ENCODE peak calls at places on chromosome 11, in eight cellular contexts. F is spleen; X is epithelial cell of esophagus; M is ovary; J is H9; C is HFF-Myc; P is natural killer cell; N is activated CD8-positive, alpha-beta T cell treated with anti-CD3 and anti-CD28 coated beads for 36 hours. R is an unnamed sample.

GRCh38 chr11:7575841-7576451 is 62.1 kb downstream of the PPFIBP2 start:
- DNase-seq in P (no peak), N (peak; percentile 25), M (peak; percentile 36), F (no peak), X (peak; percentile 61), J (peak; percentile 43), C (no peak), R (no peak)

GRCh38 chr11:102050927-102051575 is 3.8 kb downstream of the CFAP300 start:
- DNase-seq in N (no peak), F (no peak), X (no peak), C (no peak), M (no peak), J (no peak), P (no peak), R (no peak)

GRCh38 chr11:78991681-78992080 is 417.0 kb upstream of the NARS2 start:
- DNase-seq in M (no peak), N (no peak), C (no peak), J (no peak), P (no peak), X (no peak), F (no peak), R (no peak)

GRCh38 chr11:120304526-120304925 is 20.6 kb upstream of the TLCD5 start:
- DNase-seq in M (no peak), F (no peak), N (no peak), C (no peak), P (no peak), X (peak; percentile 85), J (no peak), R (no peak)

GRCh38 chr11:19347911-19348310 is 107.2 kb upstream of the E2F8 start:
- DNase-seq in X (no peak), P (no peak), J (no peak), F (no peak), C (no peak), M (no peak), N (no peak), R (no peak)

GRCh38 chr11:59173080-59173963 is 1.4 kb downstream of the DTX4 start:
- DNase-seq in P (no peak), F (peak; percentile 86), M (peak; percentile 50), X (peak; percentile 48), N (no peak), C (no peak), J (peak; percentile 71), R (no peak)

GRCh38 chr11:699116-699508 is 3.5 kb downstream of the TMEM80 start:
- DNase-seq in N (no peak), F (no peak), X (no peak), P (no peak), M (no peak), C (no peak), J (no peak), R (no peak)

GRCh38 chr11:20658135-20658534 is 11.3 kb upstream of the NELL1 start:
- DNase-seq in N (no peak), C (no peak), F (no peak), J (no peak), X (peak; percentile 15), M (no peak), P (no peak), R (no peak)

GRCh38 chr11:57649826-57650738 is at the start of gene YPEL4:
- DNase-seq in P (peak; percentile 64), M (peak; percentile 81), C (no peak), J (peak; percentile 83), X (peak; percentile 75), N (peak; percentile 78), F (peak; percentile 81), R (no peak)

GRCh38 chr11:66626926-66627325 is 10.5 kb downstream of the RBM14 start:
- DNase-seq in N (no peak), C (no peak), F (no peak), X (no peak), P (no peak), J (no peak), M (no peak), R (no peak)

GRCh38 chr11:118148877-118149276 is 3.7 kb downstream of the SCN4B start:
- DNase-seq in M (no peak), J (no peak), P (no peak), N (no peak), X (no peak), C (no peak), F (no peak), R (no peak)

GRCh38 chr11:108906329-108906728 is 241.5 kb downstream of the DDX10 start:
- DNase-seq in F (no peak), N (no peak), P (no peak), X (peak; percentile 67), C (peak; percentile 61), M (no peak), J (no peak), R (no peak)

GRCh38 chr11:77091146-77091940 is 11.3 kb upstream of the OMP start:
- DNase-seq in C (no peak), J (peak; percentile 91), M (peak; percentile 83), F (peak; percentile 90), P (peak; percentile 76), N (peak; percentile 92), X (peak; percentile 83), R (peak; percentile 90)

GRCh38 chr11:119055901-119056300 is 1.1 kb downstream of the HYOU1 start:
- DNase-seq in M (no peak), C (no peak), X (peak; percentile 42), N (peak; percentile 30), J (no peak), P (no peak), F (no peak), R (no peak)

GRCh38 chr11:99275521-99275920 is 254.8 kb downstream of the CNTN5 start:
- DNase-seq in N (no peak), M (no peak), F (no peak), X (no peak), C (no peak), J (no peak), P (no peak), R (no peak)

GRCh38 chr11:113994077-113994954 is 19.4 kb downstream of the HTR3A start:
- DNase-seq in M (no peak), F (peak; percentile 73), X (peak; percentile 7), P (peak; percentile 32), C (no peak), N (peak; percentile 40), J (peak; percentile 50), R (no peak)

DNA sequence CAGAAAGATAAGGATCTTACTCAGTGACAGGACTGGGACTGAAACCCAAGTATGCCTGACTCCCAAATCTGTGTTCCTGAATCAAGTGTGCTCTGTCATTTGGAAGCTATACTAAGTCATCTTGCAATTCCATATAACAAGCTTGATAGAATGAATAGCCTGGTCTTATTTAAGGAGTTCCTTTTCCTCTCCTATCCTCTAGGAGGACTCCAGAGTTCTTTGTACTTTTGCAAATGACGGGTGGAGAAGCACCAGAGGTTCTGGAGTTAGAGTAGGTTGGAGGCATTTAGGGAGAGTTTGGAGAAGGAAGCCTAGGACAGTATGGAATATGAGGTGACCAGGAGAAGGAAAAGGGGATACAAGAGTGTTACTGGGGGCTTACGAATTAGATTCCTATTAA is 92.9 kb upstream of the RCN1 start:
- DNase-seq in P (no peak), X (no peak), N (no peak), C (no peak), F (no peak), J (no peak), M (no peak), R (no peak)
- TF ChIP-seq CTCF in P (no peak), X (no peak), N (no peak), C (no peak), F (no peak), J (peak; percentile 37), M (no peak), R (no peak)

DNA sequence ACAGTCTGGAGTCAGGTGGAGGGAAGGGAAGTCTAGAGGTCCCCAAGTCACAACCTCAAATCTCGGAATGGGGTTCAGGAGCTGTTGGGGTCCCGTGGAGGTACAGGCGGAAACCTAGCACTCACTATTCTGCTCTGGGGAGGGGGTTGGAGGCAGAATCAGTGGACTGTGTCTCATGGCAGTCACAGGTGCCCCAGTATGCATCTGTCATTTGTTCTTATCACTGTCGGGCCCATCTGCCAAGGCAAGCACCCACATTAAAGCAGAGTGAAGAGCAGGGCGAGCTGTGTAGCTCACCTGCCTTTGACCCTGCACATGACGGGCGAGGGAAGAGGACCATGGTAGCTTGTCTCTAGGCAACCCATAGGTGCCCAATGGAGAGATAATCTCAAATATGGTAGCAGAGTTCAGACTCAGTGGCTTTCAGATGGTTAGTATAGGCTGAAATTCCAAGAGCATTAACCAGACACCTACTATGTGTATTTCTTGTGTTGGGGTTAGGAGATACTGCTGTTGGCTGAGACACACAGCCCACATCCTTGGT is 29.8 kb downstream of the KCNQ1OT1 start:
- DNase-seq in C (no peak), J (peak; percentile 17), M (no peak), F (no peak), P (no peak), N (no peak), X (no peak), R (no peak)
- TF ChIP-seq CTCF in C (no peak), J (no peak), M (no peak), F (no peak), P (no peak), N (no peak), X (no peak), R (no peak)

DNA sequence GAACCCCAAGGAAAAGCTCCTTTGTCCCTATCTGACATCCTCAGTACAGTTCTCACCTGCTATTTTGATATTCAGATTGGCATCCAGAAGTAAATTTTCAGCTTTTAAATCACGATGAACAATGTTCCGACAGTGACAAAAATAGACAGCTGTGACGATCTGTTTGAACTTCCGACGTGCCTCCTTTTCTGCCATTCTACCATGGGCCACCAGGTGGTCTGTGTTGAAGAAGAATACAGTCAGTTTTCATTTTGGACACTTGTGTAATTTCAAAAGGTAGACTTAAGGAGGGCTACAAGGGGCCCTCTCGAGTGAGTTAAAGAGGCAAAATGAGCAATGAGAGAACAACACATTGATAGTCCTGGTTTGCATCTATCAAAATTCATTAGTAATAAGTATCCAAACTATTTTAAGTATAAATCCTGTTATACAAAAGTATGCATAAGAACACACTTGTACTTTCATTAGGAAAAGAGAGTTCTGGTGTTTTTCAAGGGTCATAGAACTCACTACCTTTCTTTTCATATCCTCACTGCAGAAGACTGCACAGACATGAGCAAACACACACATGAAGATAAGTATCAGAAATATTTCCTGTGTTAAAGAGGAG is 89.8 kb upstream of the APOA1 start:
- DNase-seq in J (no peak), N (peak; percentile 79), C (no peak), X (peak; percentile 10), P (peak; percentile 31), F (no peak), M (no peak), R (no peak)
- TF ChIP-seq CTCF in J (peak; percentile 49), N (peak; percentile 79), C (peak; percentile 47), X (peak; percentile 15), P (peak; percentile 66), F (peak; percentile 40), M (no peak), R (peak; percentile 33)

GRCh38 chr11:127202105-127202504 is 201.5 kb upstream of the KIRREL3 start:
- DNase-seq in P (no peak), X (no peak), J (no peak), N (no peak), F (no peak), M (no peak), C (no peak), R (no peak)

DNA sequence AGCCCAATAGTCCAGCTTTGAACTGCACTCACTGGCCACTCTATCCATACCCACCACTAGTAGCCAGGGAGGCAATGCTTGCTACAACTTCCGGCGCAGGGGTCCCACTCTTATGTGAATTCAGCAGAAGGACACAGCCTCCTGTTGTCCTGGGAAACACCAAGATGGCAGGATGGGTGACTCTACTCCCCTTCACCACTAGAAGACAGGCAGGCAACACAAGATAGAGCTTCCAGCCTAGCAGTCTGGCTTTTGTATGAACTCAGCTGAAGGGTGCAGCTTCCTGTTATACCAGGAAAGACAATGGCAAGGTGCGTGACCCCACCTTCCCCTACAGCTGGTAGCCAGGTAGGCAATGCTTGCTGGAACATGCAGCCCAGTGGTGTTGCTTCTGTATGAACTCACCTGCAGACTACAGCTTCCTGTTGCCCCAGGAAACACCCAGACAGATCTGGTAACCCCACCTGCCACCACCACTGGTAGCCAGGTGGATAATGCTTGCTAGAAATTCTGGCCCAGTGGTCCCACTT is 205.2 kb upstream of the KIRREL3 start:
- DNase-seq in X (no peak), N (no peak), F (no peak), P (no peak), J (no peak), M (no peak), C (no peak), R (no peak)
- TF ChIP-seq CTCF in X (no peak), N (no peak), F (no peak), P (no peak), J (no peak), M (no peak), C (no peak), R (no peak)

R was measured in D721Med.